ENCODE peak calls at places on chromosomes 1 and 21, in six cellular contexts. A, L, F, G, J and Q are unnamed samples.

GRCh38 chr1:208326033-208326432 is 81.8 kb upstream of the PLXNA2 start:
- DNase-seq in F (no peak), J (no peak), G (no peak), A (no peak), L (no peak), Q (no peak)

GRCh38 chr1:108897865-108898720 is 21.3 kb downstream of the GPSM2 start:
- DNase-seq in G (no peak), F (peak), L (no peak), J (peak), A (no peak), Q (peak)

GRCh38 chr1:77655431-77655974 is 27.0 kb downstream of the ZZZ3 start:
- DNase-seq in A (no peak), G (no peak), F (no peak), L (no peak), J (no peak), Q (no peak)

GRCh38 chr1:195766709-195767108 is 841.5 kb downstream of the KCNT2 start:
- DNase-seq in L (no peak), G (no peak), J (no peak), F (no peak), A (no peak), Q (no peak)

GRCh38 chr1:231970684-231971083 is 344.1 kb downstream of the DISC1 start:
- DNase-seq in G (no peak), L (no peak), F (no peak), A (no peak), J (no peak), Q (no peak)

GRCh38 chr1:223492044-223492443 is 98.8 kb downstream of the CCDC185 start:
- DNase-seq in A (no peak), J (no peak), F (no peak), L (peak), G (peak), Q (no peak)

GRCh38 chr1:14939527-14940284 is 213.8 kb upstream of the TMEM51 start:
- DNase-seq in L (no peak), F (no peak), G (no peak), J (no peak), A (no peak), Q (peak)

GRCh38 chr1:205440476-205441317 is 15.1 kb downstream of the BLACAT1 start:
- DNase-seq in F (no peak), L (peak), A (peak), G (no peak), J (peak), Q (peak)

GRCh38 chr1:221841291-221841982 is 99.5 kb upstream of the DUSP10 start:
- DNase-seq in G (no peak), J (no peak), L (no peak), F (no peak), A (no peak), Q (no peak)

GRCh38 chr1:43666608-43667007 is 16.7 kb downstream of the KDM4A start:
- DNase-seq in L (no peak), F (no peak), A (no peak), J (no peak), G (no peak), Q (no peak)

GRCh38 chr21:43884012-43884860 is 19.2 kb downstream of the AGPAT3 start:
- DNase-seq in F (no peak), G (peak), J (peak), L (peak), A (peak), Q (peak)

GRCh38 chr1:211648336-211648735 is 27.1 kb downstream of the NEK2 start:
- DNase-seq in A (no peak), L (no peak), F (no peak), J (peak), G (no peak), Q (peak)

GRCh38 chr1:26555550-26555981 is 26.0 kb downstream of the RPS6KA1 start:
- DNase-seq in A (no peak), L (peak), F (no peak), J (no peak), G (no peak), Q (peak)

GRCh38 chr1:16088996-16089395 is 15.5 kb upstream of the FAM131C start:
- DNase-seq in J (no peak), G (peak), F (no peak), L (no peak), A (no peak), Q (no peak)

GRCh38 chr1:23928789-23929188 is 15.6 kb upstream of the CNR2 start:
- DNase-seq in F (no peak), G (no peak), A (no peak), J (no peak), L (no peak), Q (no peak)

GRCh38 chr1:219752645-219753044 is 139.7 kb upstream of the ZC3H11B start:
- DNase-seq in J (no peak), F (no peak), L (no peak), A (no peak), G (no peak), Q (no peak)

GRCh38 chr1:192274588-192274987 is 42.2 kb upstream of the RGS21 start:
- DNase-seq in F (no peak), G (no peak), J (no peak), L (no peak), A (no peak), Q (no peak)

GRCh38 chr1:55378582-55378981 is 163.4 kb upstream of the USP24 start:
- DNase-seq in G (no peak), L (peak), J (peak), F (peak), A (peak), Q (peak)

GRCh38 chr1:32684167-32684811 is 18.3 kb downstream of the SYNC start:
- DNase-seq in F (no peak), L (peak), G (no peak), J (peak), A (no peak), Q (no peak)

GRCh38 chr1:99570486-99571089 is 75.3 kb upstream of the PALMD start:
- DNase-seq in A (no peak), G (no peak), J (no peak), L (no peak), F (no peak), Q (no peak)

GRCh38 chr1:207789792-207790787 is 38.2 kb downstream of the CD46 start:
- DNase-seq in A (no peak), G (no peak), F (no peak), J (no peak), L (no peak), Q (no peak)

GRCh38 chr1:193434319-193434718 is 247.9 kb upstream of the B3GALT2 start:
- DNase-seq in J (no peak), F (no peak), A (no peak), G (no peak), L (no peak), Q (no peak)

GRCh38 chr1:53766766-53767409 is 27.9 kb upstream of the GLIS1 start:
- DNase-seq in F (no peak), G (no peak), L (no peak), J (no peak), A (no peak), Q (no peak)

GRCh38 chr1:212782422-212783154 is 9.0 kb downstream of the NSL1 start:
- DNase-seq in G (no peak), A (no peak), F (no peak), L (no peak), J (no peak), Q (no peak)

GRCh38 chr1:224080082-224080774 is 33.7 kb upstream of the FBXO28 start:
- DNase-seq in J (no peak), A (no peak), G (no peak), F (no peak), L (peak), Q (peak)

GRCh38 chr1:174902531-174903099 is 97.1 kb upstream of the CACYBP start:
- DNase-seq in A (no peak), F (no peak), G (no peak), L (peak), J (no peak), Q (no peak)

GRCh38 chr1:48566492-48566891 is 94.5 kb upstream of the SPATA6 start:
- DNase-seq in L (no peak), J (no peak), G (no peak), A (no peak), F (no peak), Q (no peak)

GRCh38 chr1:183872406-183872805 is 67.5 kb downstream of the RGL1 start:
- DNase-seq in A (no peak), J (no peak), L (no peak), G (no peak), F (no peak), Q (no peak)

GRCh38 chr1:149967041-149967440 is 30.4 kb upstream of the MTMR11 start:
- DNase-seq in L (no peak), A (no peak), J (no peak), G (no peak), F (no peak), Q (no peak)

GRCh38 chr1:186183219-186183618 is 191.8 kb downstream of the TPR start:
- DNase-seq in G (no peak), F (no peak), J (no peak), A (no peak), L (no peak), Q (no peak)

GRCh38 chr21:33290441-33290840 is 24.3 kb downstream of the IL10RB start:
- DNase-seq in A (no peak), L (no peak), G (no peak), F (no peak), J (peak), Q (no peak)

GRCh38 chr1:35555601-35556477 is 1.4 kb downstream of the KIAA0319L start:
- DNase-seq in A (no peak), L (no peak), J (no peak), F (no peak), G (no peak), Q (no peak)

GRCh38 chr1:232335261-232335660 is 294.7 kb downstream of the SIPA1L2 start:
- DNase-seq in F (no peak), L (no peak), G (no peak), A (no peak), J (no peak), Q (no peak)

GRCh38 chr1:23372481-23372880 is 2.8 kb upstream of the ZNF436 start:
- DNase-seq in G (no peak), A (no peak), L (no peak), F (no peak), J (no peak), Q (no peak)

GRCh38 chr21:36039861-36040260 is 20.5 kb downstream of the SETD4 start:
- DNase-seq in G (no peak), A (no peak), J (no peak), F (no peak), L (no peak), Q (no peak)

DNA sequence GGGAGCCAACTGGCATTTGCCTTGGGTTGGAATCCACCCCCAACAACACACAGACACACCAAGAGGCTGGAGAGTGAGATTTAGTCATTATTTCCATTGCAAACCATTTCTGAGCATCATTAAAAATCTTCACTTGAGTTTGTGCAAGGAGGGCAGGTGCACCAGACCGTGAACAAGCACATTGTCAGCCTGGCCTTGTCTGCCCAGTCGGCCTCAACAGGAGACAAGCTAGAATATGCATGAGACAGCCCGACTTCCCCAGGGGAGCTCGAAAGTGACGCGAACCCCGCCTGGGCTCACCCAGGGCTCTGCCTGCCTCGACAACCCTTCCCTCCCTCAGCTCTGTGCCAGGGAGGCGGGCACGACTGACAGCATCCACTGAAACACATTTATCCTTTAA is 15.4 kb upstream of the GUCA2B start:
- DNase-seq in J (no peak), F (no peak), A (no peak), L (no peak), G (peak), Q (no peak)
- TF ChIP-seq POLR2A in J (no peak), F (no peak), A (no peak), L (no peak), G (no peak), Q (no peak)

GRCh38 chr1:1325288-1326074 is 879 bp downstream of the CPTP start:
- DNase-seq in F (no peak), J (peak), A (no peak), G (no peak), L (peak), Q (no peak)
- TF ChIP-seq POLR2AphosphoS5 in F (no peak), J (no peak), A (no peak), G (no peak), L (no peak), Q (no peak)

GRCh38 chr1:27885620-27886352 is 13.4 kb downstream of the THEMIS2 start:
- DNase-seq in L (no peak), J (no peak), F (no peak), A (no peak), G (no peak), Q (no peak)

GRCh38 chr1:27885114-27885528 is 12.8 kb downstream of the THEMIS2 start:
- DNase-seq in G (no peak), L (no peak), A (no peak), F (no peak), J (no peak), Q (no peak)

GRCh38 chr1:27883536-27884181 is 11.3 kb downstream of the THEMIS2 start:
- DNase-seq in G (peak), L (no peak), A (no peak), F (no peak), J (no peak), Q (no peak)

GRCh38 chr1:27882543-27882903 is 10.2 kb downstream of the THEMIS2 start:
- DNase-seq in F (no peak), A (no peak), L (no peak), G (no peak), J (no peak), Q (no peak)

DNA sequence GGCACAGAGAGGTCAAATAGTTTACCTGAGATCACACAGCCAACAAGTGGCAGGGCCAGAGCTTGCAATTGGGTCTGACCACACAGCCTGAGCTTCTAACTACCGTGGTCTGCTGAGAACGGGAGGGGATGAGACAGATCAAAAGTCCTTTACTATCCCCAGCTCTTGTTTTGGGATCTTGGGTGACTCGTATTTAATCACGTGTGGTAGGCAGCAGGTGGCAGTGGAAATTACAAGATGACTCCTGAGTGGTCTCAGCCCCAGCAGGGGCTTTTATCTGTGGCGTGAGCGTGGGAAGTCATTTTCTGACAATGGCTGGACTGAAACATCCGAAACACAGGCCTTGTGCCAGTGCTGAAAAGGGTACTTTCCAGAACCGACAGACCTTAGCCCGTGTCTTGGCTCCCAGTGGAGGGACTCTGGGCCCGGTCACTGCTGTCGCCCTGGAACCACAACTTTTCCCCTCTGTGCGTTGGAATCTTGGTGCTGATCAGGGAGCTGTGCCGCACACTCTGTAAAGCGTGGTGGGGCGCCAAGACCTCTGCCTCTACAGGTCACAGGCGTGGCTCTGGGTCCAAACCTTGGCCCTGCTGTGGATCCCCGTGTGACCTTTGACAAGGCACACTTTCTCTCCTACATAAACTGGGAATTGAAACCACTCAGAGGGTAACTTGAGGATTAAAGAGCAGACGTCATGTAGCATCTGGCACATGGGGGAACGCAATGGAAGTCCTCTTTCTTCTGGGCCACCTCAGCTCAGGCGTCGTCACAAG is 12.0 kb downstream of the THEMIS2 start:
- DNase-seq in J (no peak), G (no peak), F (no peak), L (no peak), A (no peak), Q (no peak)
- TF ChIP-seq POLR2A in J (no peak), G (no peak), F (no peak), L (no peak), A (peak), Q (no peak)

GRCh38 chr1:1206376-1207253 is at the start of gene TNFRSF18:
- DNase-seq in L (no peak), J (peak), F (no peak), G (peak), A (no peak), Q (no peak)
- TF ChIP-seq POLR2AphosphoS5 in L (no peak), J (no peak), F (no peak), G (no peak), A (no peak), Q (no peak)

GRCh38 chr1:151196292-151196800 is 2.0 kb upstream of the PIP5K1A start:
- DNase-seq in F (no peak), A (no peak), L (peak), G (no peak), J (peak), Q (peak)

GRCh38 chr1:151197863-151198253 is 494 bp upstream of the PIP5K1A start:
- DNase-seq in J (peak), G (no peak), L (no peak), A (no peak), F (no peak), Q (peak)

GRCh38 chr1:151199860-151200581 is 1.7 kb downstream of the PIP5K1A start:
- DNase-seq in G (no peak), A (no peak), L (no peak), J (no peak), F (no peak), Q (peak)

GRCh38 chr1:151193856-151194255 is 3.9 kb upstream of the VPS72 start:
- DNase-seq in L (no peak), G (no peak), J (no peak), F (no peak), A (no peak), Q (no peak)

DNA sequence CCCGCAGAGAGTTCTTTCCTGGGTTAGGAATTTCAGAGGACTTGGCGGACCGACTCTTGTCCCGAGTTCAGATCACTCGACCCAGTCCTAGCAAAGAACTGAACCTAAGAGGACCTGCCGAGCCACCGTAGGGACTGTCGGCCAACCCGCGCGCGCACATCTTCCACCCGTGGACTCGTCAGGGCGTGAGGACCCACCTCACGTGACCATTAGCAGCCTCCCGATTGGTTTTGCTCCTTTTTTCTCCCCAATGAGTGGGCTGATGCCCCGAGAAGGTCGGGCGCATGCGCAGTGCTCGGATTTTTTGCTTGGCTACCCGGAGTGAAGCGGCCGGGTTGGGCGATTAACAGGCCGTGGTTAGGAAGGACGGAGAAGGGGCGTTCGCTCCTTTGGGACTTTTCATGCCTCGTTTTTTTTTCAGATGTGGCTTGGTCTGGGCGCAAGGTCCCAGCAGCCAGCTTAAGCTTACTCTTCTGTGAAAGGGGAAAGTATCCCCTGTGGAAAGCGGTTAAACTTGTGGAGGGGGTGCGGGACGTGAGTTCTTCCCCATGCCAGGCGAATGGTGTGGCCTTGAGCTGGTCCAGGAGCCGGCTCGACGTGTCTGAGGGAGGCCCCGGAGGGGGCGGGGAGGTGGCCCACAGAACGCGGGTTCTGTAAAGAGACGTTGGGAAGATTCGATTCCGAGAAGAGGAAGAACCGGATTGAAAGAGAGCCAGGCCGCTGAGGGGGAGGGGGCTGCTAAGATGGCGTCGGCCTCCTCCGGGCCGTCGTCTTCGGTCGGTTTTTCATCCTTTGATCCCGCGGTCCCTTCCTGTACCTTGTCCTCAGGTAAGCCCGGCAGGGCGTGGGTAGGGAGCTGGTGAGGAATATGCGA is at the start of gene PIP5K1A:
- DNase-seq in J (peak), A (peak), F (peak), G (peak), L (peak), Q (peak)
- TF ChIP-seq POLR2A in J (peak), A (peak), F (peak), G (peak), L (peak), Q (peak)

DNA sequence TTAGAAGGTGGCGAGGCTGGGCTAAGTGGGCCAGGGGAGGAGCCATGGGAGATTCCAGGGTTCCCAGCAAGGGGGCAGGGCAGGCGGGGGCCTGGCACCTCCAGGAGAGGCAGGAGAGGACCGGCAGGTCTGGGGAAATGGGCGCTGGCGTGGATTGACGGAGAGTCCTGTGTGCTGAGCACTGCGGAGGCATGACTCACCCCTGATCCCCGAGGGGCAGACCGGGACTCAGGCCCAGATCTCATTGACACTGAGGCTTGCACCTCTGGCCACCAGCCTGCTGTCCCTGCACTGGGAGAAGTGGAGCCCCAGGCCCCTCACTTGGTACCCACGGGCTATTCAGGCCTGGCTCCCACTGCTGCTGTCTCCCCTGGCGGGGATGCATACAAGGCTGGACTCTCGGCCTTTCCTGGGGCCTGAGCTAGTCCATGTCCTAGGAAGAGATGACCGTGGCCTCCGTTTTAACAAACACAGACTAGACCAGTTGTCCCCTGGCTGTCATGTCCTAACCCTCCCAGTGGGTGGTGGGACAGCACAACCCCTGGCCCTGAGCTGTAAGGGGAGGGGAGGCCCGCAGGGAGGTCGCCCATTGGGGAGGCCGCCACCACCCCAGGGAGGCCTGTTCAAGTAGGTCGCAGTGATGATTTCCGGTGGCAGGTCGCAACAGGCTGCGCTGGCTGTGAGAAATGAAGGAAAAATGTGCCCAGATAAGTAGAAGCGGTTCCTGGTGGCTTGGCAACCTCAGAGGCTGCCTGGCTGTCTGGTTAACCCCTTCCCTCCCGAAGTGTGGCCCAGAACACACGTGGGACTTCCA is 39.7 kb downstream of the RIPK4 start:
- DNase-seq in L (peak), J (no peak), A (no peak), F (no peak), G (peak), Q (no peak)
- TF ChIP-seq POLR2AphosphoS5 in L (peak), J (no peak), A (no peak), F (no peak), G (no peak), Q (no peak)